ENCODE peak calls at places on chromosomes 12 and 14, in five cellular contexts. U is Peyer's patch, A is tibial nerve, V is colonic mucosa, E is stomach. W is an unnamed sample.

GRCh38 chr12:120514002-120514401 is 15.0 kb downstream of the COQ5 start:
- DNase-seq in E (no peak), U (no peak), A (no peak), V (no peak), W (no peak)

GRCh38 chr14:20427231-20428009 is 8.5 kb downstream of the KLHL33 start:
- DNase-seq in E (no peak), V (no peak), A (no peak), U (no peak), W (no peak)

GRCh38 chr12:113271853-113272561 is 50.7 kb downstream of the TPCN1 start:
- DNase-seq in A (peak), V (peak), E (peak), U (peak), W (peak)

GRCh38 chr14:100662850-100663527 is 63.7 kb upstream of the DLK1 start:
- DNase-seq in V (peak), A (peak), E (peak), U (peak), W (peak)

GRCh38 chr12:34297790-34298164 is 275.5 kb downstream of the ALG10 start:
- DNase-seq in A (no peak), E (no peak), U (peak), V (no peak), W (peak)

GRCh38 chr14:21105095-21105494 is 4.2 kb downstream of the TMEM253 start:
- DNase-seq in E (no peak), U (no peak), A (no peak), V (peak), W (no peak)

GRCh38 chr12:124664395-124665111 is 97.1 kb upstream of the NCOR2 start:
- DNase-seq in E (no peak), U (no peak), V (no peak), A (no peak), W (no peak)

GRCh38 chr12:9692909-9693308 is 23.4 kb downstream of the CLEC2D start:
- DNase-seq in A (no peak), U (no peak), E (no peak), V (no peak), W (no peak)

GRCh38 chr12:38905480-38906351 is at the start of gene CPNE8:
- DNase-seq in U (peak), A (peak), E (peak), V (peak), W (peak)

GRCh38 chr12:64665506-64665905 is 55.2 kb downstream of the RASSF3 start:
- DNase-seq in V (peak), E (no peak), U (no peak), A (no peak), W (no peak)

GRCh38 chr12:12072064-12072760 is 1.5 kb downstream of the BCL2L14 start:
- DNase-seq in E (peak), A (no peak), U (peak), V (peak), W (peak)

GRCh38 chr12:117733292-117733805 is 235.4 kb downstream of the KSR2 start:
- DNase-seq in U (no peak), A (no peak), E (no peak), V (no peak), W (no peak)

GRCh38 chr12:120242971-120243699 is 22.4 kb downstream of the PXN start:
- DNase-seq in E (no peak), V (no peak), A (no peak), U (no peak), W (no peak)

GRCh38 chr12:54603173-54603814 is 14.8 kb upstream of the PPP1R1A start:
- DNase-seq in U (no peak), E (peak), V (peak), A (peak), W (peak)

GRCh38 chr14:81004575-81004974 is 49.2 kb downstream of the TSHR start:
- DNase-seq in A (no peak), V (no peak), E (no peak), U (no peak), W (no peak)

GRCh38 chr12:71756054-71756675 is 1.5 kb downstream of the RAB21 start:
- DNase-seq in E (no peak), A (no peak), U (no peak), V (no peak), W (no peak)

GRCh38 chr14:75389679-75390078 is 38.1 kb upstream of the JDP2 start:
- DNase-seq in E (no peak), U (no peak), V (no peak), A (no peak), W (no peak)

GRCh38 chr12:52061470-52062166 is 8.2 kb upstream of the ATG101 start:
- DNase-seq in A (peak), U (no peak), V (no peak), E (no peak), W (no peak)

GRCh38 chr12:104713444-104713843 is 244.6 kb downstream of the SLC41A2 start:
- DNase-seq in U (no peak), V (no peak), E (no peak), A (no peak), W (no peak)

GRCh38 chr14:104553166-104554087 is 26.1 kb upstream of the C14orf180 start:
- DNase-seq in U (peak), V (no peak), A (no peak), E (no peak), W (peak)

GRCh38 chr14:91038439-91038838 is 22.0 kb downstream of the RPS6KA5 start:
- DNase-seq in U (no peak), V (no peak), E (no peak), A (no peak), W (no peak)

GRCh38 chr14:56342419-56342901 is 224.2 kb downstream of the PELI2 start:
- DNase-seq in V (no peak), U (no peak), E (no peak), A (no peak), W (no peak)
- H3K27ac ChIP-seq in V (no peak), U (no peak), E (peak), A (no peak), W (peak)

GRCh38 chr12:96327346-96327745 is 72.9 kb downstream of the CDK17 start:
- DNase-seq in U (no peak), E (no peak), V (no peak), A (no peak), W (no peak)

GRCh38 chr12:96326628-96327227 is 73.5 kb downstream of the CDK17 start:
- DNase-seq in E (no peak), U (no peak), V (no peak), A (no peak), W (no peak)

GRCh38 chr12:96321941-96322340 is 78.3 kb downstream of the CDK17 start:
- DNase-seq in U (no peak), E (no peak), V (no peak), A (no peak), W (no peak)

GRCh38 chr12:96323906-96324305 is 76.3 kb downstream of the CDK17 start:
- DNase-seq in V (no peak), U (no peak), E (no peak), A (no peak), W (no peak)

GRCh38 chr12:96322720-96323119 is 77.5 kb downstream of the CDK17 start:
- DNase-seq in U (no peak), A (no peak), E (no peak), V (no peak), W (no peak)
- TF ChIP-seq CTCF in U (no peak), A (no peak), E (no peak), V (no peak), W (no peak)

DNA sequence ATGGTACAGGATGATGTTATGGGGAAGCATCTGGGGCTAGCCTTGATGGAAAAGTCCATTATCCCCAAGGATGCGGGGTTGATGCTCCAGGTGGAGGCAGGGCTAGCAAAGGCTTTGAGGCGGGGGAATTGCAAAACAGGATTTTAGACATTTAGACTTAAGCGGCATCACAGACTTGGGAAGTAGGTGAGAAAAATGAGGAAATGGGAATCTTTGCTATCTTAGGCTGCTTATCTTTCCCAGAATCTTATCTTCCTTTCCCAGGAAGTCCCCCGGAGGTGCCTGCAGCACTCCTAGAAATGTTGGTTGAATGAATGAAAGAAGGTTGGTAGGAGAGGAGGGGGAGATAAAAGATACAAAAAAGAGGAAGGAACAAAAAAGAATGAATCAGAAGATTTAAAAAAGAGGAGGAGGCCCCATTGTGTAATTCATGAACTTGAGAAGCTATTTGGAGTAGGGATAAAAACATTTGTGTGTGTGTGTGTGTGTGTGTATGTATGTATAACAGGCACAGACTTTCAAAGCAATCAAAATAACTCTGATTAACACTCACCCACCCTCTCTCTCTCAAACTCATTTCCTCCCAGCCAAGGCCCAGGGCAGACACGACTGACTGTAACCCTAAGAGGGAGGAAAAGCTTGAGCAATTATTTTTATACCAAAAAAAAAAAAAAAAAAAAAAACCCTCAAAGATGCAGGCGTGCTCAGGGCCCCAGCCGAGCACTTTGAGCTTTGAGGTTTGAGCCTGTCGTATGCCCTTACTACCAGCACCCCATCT is 62.5 kb upstream of the TBX3 start:
- DNase-seq in A (no peak), V (no peak), U (no peak), E (no peak), W (no peak)
- H3K27ac ChIP-seq in A (no peak), V (no peak), U (no peak), E (peak), W (no peak)

DNA sequence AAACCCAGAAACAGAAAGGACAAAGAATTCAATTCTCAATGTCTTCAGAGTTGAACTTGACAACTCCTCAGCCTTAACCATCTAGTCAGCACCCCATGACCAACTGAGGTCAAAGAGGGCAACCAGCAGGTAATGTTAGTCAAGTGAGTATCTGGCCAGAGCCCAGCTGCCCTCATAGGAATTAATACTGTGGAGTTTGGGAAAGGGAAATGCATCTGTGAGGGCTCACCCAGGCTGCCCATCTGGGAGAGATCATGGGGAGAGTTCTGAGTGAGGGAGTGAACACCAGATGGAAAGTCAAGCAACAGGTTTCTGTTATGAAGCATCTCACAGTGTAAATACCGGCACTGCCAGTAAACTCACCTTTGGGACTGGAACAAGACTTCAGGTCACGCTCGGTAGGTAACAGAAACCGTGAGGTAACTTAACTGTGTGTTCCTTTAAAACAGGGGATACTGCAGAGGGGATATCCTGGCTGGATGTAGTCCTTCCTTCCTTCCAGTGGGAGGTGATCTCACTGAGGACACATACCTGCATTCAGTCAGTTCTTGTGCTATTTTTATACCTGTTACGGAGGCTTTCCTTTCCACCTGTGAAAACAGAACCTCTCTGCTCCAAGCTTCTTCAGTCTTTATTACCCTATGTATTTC is 94.4 kb downstream of the DAD1 start:
- DNase-seq in U (no peak), V (no peak), E (no peak), A (no peak), W (no peak)
- TF ChIP-seq CTCF in U (no peak), V (no peak), E (no peak), A (no peak), W (no peak)

DNA sequence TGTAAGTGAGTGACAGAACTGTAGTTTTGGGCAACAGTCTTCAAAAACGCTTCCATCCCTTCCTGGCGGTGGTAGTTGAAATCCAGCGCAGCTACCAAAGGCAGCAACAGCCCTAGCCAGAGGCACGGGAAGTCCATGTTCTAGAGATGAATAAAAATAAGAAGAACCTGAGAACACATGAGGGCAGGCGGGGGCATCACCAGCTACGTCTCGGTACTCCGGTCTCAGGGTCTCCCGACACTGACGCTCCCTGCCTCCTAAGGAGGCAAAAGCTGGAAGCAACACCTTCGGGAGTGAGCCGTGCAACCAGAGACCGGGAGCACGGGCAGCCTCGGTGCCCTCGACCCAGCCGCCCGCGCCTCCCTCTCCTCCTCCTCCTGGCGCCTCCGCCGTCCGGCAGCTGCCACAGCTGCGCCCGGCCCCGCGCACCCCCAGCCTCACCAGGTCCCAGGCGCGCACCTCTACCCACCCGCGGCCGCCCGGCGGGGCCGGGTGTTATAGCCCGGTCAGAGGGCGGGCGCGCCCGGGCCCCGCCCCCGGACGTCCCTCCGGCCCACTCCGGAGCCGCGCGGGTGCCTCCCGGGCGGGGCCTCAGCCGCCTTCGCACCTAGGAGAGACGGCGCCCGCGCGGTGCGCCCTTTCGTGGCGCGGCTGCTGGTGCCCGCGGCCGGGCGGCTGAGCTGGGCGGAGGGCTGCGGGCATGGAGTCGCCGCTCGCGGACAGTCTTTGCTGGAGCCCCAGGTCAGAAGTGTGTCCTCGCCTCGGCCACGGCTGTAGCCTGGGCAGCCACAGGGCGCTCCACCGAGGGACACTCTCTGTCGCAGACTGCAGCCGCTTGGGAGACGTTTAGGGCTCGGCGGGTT is at the start of gene CPM:
- DNase-seq in A (peak), U (peak), V (peak), E (peak), W (peak)
- H3K27ac ChIP-seq in A (peak), U (peak), V (peak), E (peak), W (peak)

W was measured in lower lobe of right lung.